ENCODE peak calls at places on chromosomes 4 and X, in seven cellular contexts. K, B, Y, C, U, I and O are unnamed samples.

GRCh38 chr4:102403115-102403514 is 57.8 kb upstream of the SLC39A8 start:
- DNase-seq in K (no peak), B (no peak), Y (no peak), C (no peak), U (no peak), I (no peak), O (no peak)

GRCh38 chr4:153542835-153543234 is 76.7 kb downstream of the TMEM131L start:
- DNase-seq in K (no peak), B (no peak), Y (no peak), C (no peak), U (no peak), I (no peak), O (no peak)

GRCh38 chr4:80309301-80310004 is 26.1 kb upstream of the CFAP299 start:
- DNase-seq in K (peak), B (peak), Y (no peak), C (no peak), U (no peak), I (peak), O (peak)

GRCh38 chr4:123632646-123633045 is 236.1 kb downstream of the SPRY1 start:
- DNase-seq in K (no peak), B (peak), Y (no peak), C (no peak), U (no peak), I (no peak), O (no peak)

GRCh38 chr4:109164011-109164410 is 138.4 kb downstream of the COL25A1 start:
- DNase-seq in K (peak), B (peak), Y (peak), C (no peak), U (no peak), I (peak), O (peak)

GRCh38 chr4:141155586-141155985 is 22.3 kb upstream of the RNF150 start:
- DNase-seq in K (no peak), B (no peak), Y (no peak), C (no peak), U (no peak), I (no peak), O (peak)

GRCh38 chr4:174292473-174292872 is 8.8 kb downstream of the CEP44 start:
- DNase-seq in K (no peak), B (no peak), Y (no peak), C (no peak), U (no peak), I (no peak), O (no peak)

GRCh38 chrX:71622347-71623104 is 4.2 kb upstream of the CXCR3 start:
- DNase-seq in K (peak), B (peak), Y (peak), C (no peak), U (peak), I (no peak), O (peak)

GRCh38 chrX:34218063-34218462 is 85.9 kb upstream of the FAM47A start:
- DNase-seq in K (no peak), B (no peak), Y (no peak), C (no peak), U (no peak), I (no peak), O (no peak)

GRCh38 chrX:109632906-109633504 is 8.0 kb upstream of the KCNE5 start:
- DNase-seq in K (peak), B (peak), Y (no peak), C (no peak), U (peak), I (no peak), O (peak)

GRCh38 chr4:21887481-21887880 is 61.1 kb downstream of the KCNIP4 start:
- DNase-seq in K (peak), B (no peak), Y (no peak), C (no peak), U (no peak), I (no peak), O (no peak)

GRCh38 chr4:1204828-1205591 is 32.6 kb upstream of the SPON2 start:
- DNase-seq in K (no peak), B (no peak), Y (no peak), C (no peak), U (peak), I (no peak), O (no peak)

GRCh38 chr4:153643406-153644016 is 40.6 kb upstream of the TLR2 start:
- DNase-seq in K (peak), B (peak), Y (no peak), C (no peak), U (no peak), I (no peak), O (peak)

GRCh38 chr4:151808120-151808529 is 47.3 kb upstream of the GATB start:
- DNase-seq in K (peak), B (peak), Y (no peak), C (no peak), U (no peak), I (no peak), O (no peak)
- H2AK5ac ChIP-seq in K (peak), B (no peak), Y (no peak), C (peak), U (no peak), I (no peak), O (no peak)

GRCh38 chrX:53242310-53242709 is 17.3 kb upstream of the KDM5C start:
- DNase-seq in K (no peak), B (no peak), Y (no peak), C (no peak), U (no peak), I (no peak), O (no peak)
- H2AK5ac ChIP-seq in K (no peak), B (no peak), Y (no peak), C (no peak), U (no peak), I (no peak), O (no peak)

GRCh38 chrX:51006068-51006467 is 95.5 kb downstream of the BMP15 start:
- DNase-seq in K (no peak), B (no peak), Y (no peak), C (no peak), U (no peak), I (no peak), O (peak)
- H2AK5ac ChIP-seq in K (no peak), B (no peak), Y (no peak), C (no peak), U (no peak), I (no peak), O (no peak)

GRCh38 chr4:165217325-165217724 is 10.0 kb downstream of the KLHL2 start:
- DNase-seq in K (no peak), B (no peak), Y (no peak), C (no peak), U (no peak), I (no peak), O (no peak)
- H2AK5ac ChIP-seq in K (peak), B (no peak), Y (no peak), C (no peak), U (no peak), I (no peak), O (no peak)